ENCODE peak calls at places on chromosomes 7 and 10, in six cellular contexts. One of them, this sample, is unnamed.

GRCh38 chr7:158782638-158783490 is 46.4 kb downstream of the ESYT2 start:
- DNase-seq in RWPE2: no peak
- DNase-seq in SK-N-SH: no peak
- DNase-seq in SJSA1: peak; percentile 30
- DNase-seq in small intestine: peak; percentile 18
- DNase-seq in thoracic aorta: peak; percentile 61
- DNase-seq in this sample: peak; percentile 58

GRCh38 chr10:59098387-59098786 is 78.1 kb upstream of the PHYHIPL start:
- DNase-seq in RWPE2: no peak
- DNase-seq in small intestine: no peak
- DNase-seq in thoracic aorta: no peak
- DNase-seq in SJSA1: peak; percentile 79
- DNase-seq in SK-N-SH: no peak
- DNase-seq in this sample: no peak

GRCh38 chr10:53597835-53598251 is 825.3 kb upstream of the MBL2 start:
- DNase-seq in SK-N-SH: no peak
- DNase-seq in SJSA1: no peak
- DNase-seq in small intestine: no peak
- DNase-seq in RWPE2: no peak
- DNase-seq in thoracic aorta: no peak
- DNase-seq in this sample: no peak

GRCh38 chr7:155521007-155521742 is 25.2 kb downstream of the CNPY1 start:
- DNase-seq in SJSA1: no peak
- DNase-seq in SK-N-SH: no peak
- DNase-seq in thoracic aorta: no peak
- DNase-seq in small intestine: no peak
- DNase-seq in RWPE2: no peak
- DNase-seq in this sample: no peak

GRCh38 chr7:13988011-13988410 is 1.5 kb downstream of the ETV1 start:
- DNase-seq in SK-N-SH: no peak
- DNase-seq in RWPE2: no peak
- DNase-seq in small intestine: no peak
- DNase-seq in SJSA1: peak; percentile 18
- DNase-seq in thoracic aorta: no peak
- DNase-seq in this sample: peak; percentile 63

GRCh38 chr7:157022681-157023588 is 12.5 kb upstream of the MNX1 start:
- DNase-seq in thoracic aorta: no peak
- DNase-seq in SJSA1: no peak
- DNase-seq in small intestine: peak; percentile 45
- DNase-seq in SK-N-SH: peak; percentile 37
- DNase-seq in RWPE2: no peak
- DNase-seq in this sample: no peak

GRCh38 chr7:44238116-44238695 is 37.4 kb downstream of the YKT6 start:
- DNase-seq in RWPE2: no peak
- DNase-seq in small intestine: no peak
- DNase-seq in SJSA1: no peak
- DNase-seq in thoracic aorta: no peak
- DNase-seq in SK-N-SH: no peak
- DNase-seq in this sample: no peak

GRCh38 chr10:113303747-113304146 is 249.1 kb upstream of the HABP2 start:
- DNase-seq in SJSA1: no peak
- DNase-seq in small intestine: no peak
- DNase-seq in thoracic aorta: no peak
- DNase-seq in RWPE2: no peak
- DNase-seq in SK-N-SH: no peak
- DNase-seq in this sample: no peak

GRCh38 chr10:130748409-130749057 is 563.0 kb downstream of the TCERG1L start:
- DNase-seq in SJSA1: no peak
- DNase-seq in SK-N-SH: peak; percentile 78
- DNase-seq in thoracic aorta: no peak
- DNase-seq in small intestine: no peak
- DNase-seq in RWPE2: no peak
- DNase-seq in this sample: no peak

GRCh38 chr10:60868946-60869345 is 75.0 kb downstream of the RHOBTB1 start:
- DNase-seq in SJSA1: no peak
- DNase-seq in SK-N-SH: no peak
- DNase-seq in RWPE2: no peak
- DNase-seq in thoracic aorta: no peak
- DNase-seq in small intestine: no peak
- DNase-seq in this sample: no peak

GRCh38 chr10:43006490-43006889 is 70.4 kb upstream of the RET start:
- DNase-seq in SK-N-SH: no peak
- DNase-seq in small intestine: no peak
- DNase-seq in SJSA1: no peak
- DNase-seq in thoracic aorta: no peak
- DNase-seq in RWPE2: no peak
- DNase-seq in this sample: no peak

GRCh38 chr7:36563706-36564325 is 160.5 kb downstream of the AOAH start:
- DNase-seq in SJSA1: peak; percentile 48
- DNase-seq in small intestine: no peak
- DNase-seq in RWPE2: no peak
- DNase-seq in thoracic aorta: no peak
- DNase-seq in SK-N-SH: no peak
- DNase-seq in this sample: no peak

GRCh38 chr7:124856299-124856888 is 73.2 kb downstream of the POT1 start:
- DNase-seq in small intestine: peak; percentile 48
- DNase-seq in thoracic aorta: no peak
- DNase-seq in RWPE2: no peak
- DNase-seq in SK-N-SH: peak; percentile 37
- DNase-seq in SJSA1: peak; percentile 11
- DNase-seq in this sample: no peak

GRCh38 chr7:86025807-86026206 is 617.9 kb upstream of the GRM3 start:
- DNase-seq in thoracic aorta: no peak
- DNase-seq in small intestine: no peak
- DNase-seq in RWPE2: no peak
- DNase-seq in SJSA1: no peak
- DNase-seq in SK-N-SH: no peak
- DNase-seq in this sample: no peak

GRCh38 chr7:50725774-50726173 is 56.9 kb downstream of the GRB10 start:
- DNase-seq in RWPE2: no peak
- DNase-seq in small intestine: no peak
- DNase-seq in SJSA1: no peak
- DNase-seq in SK-N-SH: no peak
- DNase-seq in thoracic aorta: no peak
- DNase-seq in this sample: no peak

GRCh38 chr10:5447611-5448071 is 35.3 kb downstream of the NET1 start:
- DNase-seq in SK-N-SH: no peak
- DNase-seq in small intestine: peak; percentile 61
- DNase-seq in thoracic aorta: no peak
- DNase-seq in RWPE2: no peak
- DNase-seq in SJSA1: peak; percentile 24
- DNase-seq in this sample: no peak

GRCh38 chr10:5447071-5447470 is 34.7 kb downstream of the NET1 start:
- DNase-seq in RWPE2: no peak
- DNase-seq in thoracic aorta: no peak
- DNase-seq in SK-N-SH: no peak
- DNase-seq in small intestine: peak; percentile 32
- DNase-seq in SJSA1: peak; percentile 36
- DNase-seq in this sample: peak; percentile 15

GRCh38 chr10:5449227-5449626 is 36.9 kb downstream of the NET1 start:
- DNase-seq in thoracic aorta: no peak
- DNase-seq in SK-N-SH: no peak
- DNase-seq in RWPE2: no peak
- DNase-seq in small intestine: no peak
- DNase-seq in SJSA1: no peak
- DNase-seq in this sample: no peak

GRCh38 chr10:5449823-5450222 is 37.5 kb downstream of the NET1 start:
- DNase-seq in RWPE2: no peak
- DNase-seq in thoracic aorta: no peak
- DNase-seq in SJSA1: peak; percentile 59
- DNase-seq in small intestine: peak; percentile 43
- DNase-seq in SK-N-SH: no peak
- DNase-seq in this sample: peak; percentile 87

GRCh38 chr10:5448333-5449048 is 36.1 kb downstream of the NET1 start:
- DNase-seq in SK-N-SH: no peak
- DNase-seq in RWPE2: no peak
- DNase-seq in small intestine: peak; percentile 88
- DNase-seq in thoracic aorta: no peak
- DNase-seq in SJSA1: no peak
- DNase-seq in this sample: peak; percentile 24
- H3K27ac ChIP-seq in SK-N-SH: no peak overlapping the region
- H3K27ac ChIP-seq in RWPE2: peak overlapping the region; percentile 72
- H3K27ac ChIP-seq in small intestine: peak overlapping the region; percentile 86
- H3K27ac ChIP-seq in thoracic aorta: peak overlapping the region; percentile 71
- H3K27ac ChIP-seq in SJSA1: peak overlapping the region; percentile 47
- H3K27ac ChIP-seq in this sample: peak overlapping the region; percentile 97

GRCh38 chr10:125011171-125011925 is 69.4 kb downstream of the ZRANB1 start:
- DNase-seq in SK-N-SH: no peak
- DNase-seq in SJSA1: no peak
- DNase-seq in thoracic aorta: no peak
- DNase-seq in small intestine: no peak
- DNase-seq in RWPE2: no peak
- DNase-seq in this sample: no peak
- H3K4me1 ChIP-seq in SK-N-SH: peaks cover 95% of the 10 kb centered on the region
- H3K4me1 ChIP-seq in SJSA1: peaks cover 27% of the 10 kb centered on the region
- H3K4me1 ChIP-seq in thoracic aorta: peaks cover 32% of the 10 kb centered on the region
- H3K4me1 ChIP-seq in small intestine: peaks cover 2% of the 10 kb centered on the region
- H3K4me1 ChIP-seq in RWPE2: peaks cover 33% of the 10 kb centered on the region
- H3K4me1 ChIP-seq in this sample: peaks cover 1% of the 10 kb centered on the region

GRCh38 chr10:5760462-5760861 is 52.8 kb downstream of the GDI2 start:
- DNase-seq in SJSA1: no peak
- DNase-seq in RWPE2: no peak
- DNase-seq in thoracic aorta: no peak
- DNase-seq in small intestine: no peak
- DNase-seq in SK-N-SH: no peak
- DNase-seq in this sample: no peak

GRCh38 chr10:5765617-5766016 is 47.6 kb downstream of the GDI2 start:
- DNase-seq in small intestine: no peak
- DNase-seq in thoracic aorta: no peak
- DNase-seq in RWPE2: no peak
- DNase-seq in SK-N-SH: no peak
- DNase-seq in SJSA1: no peak
- DNase-seq in this sample: no peak

GRCh38 chr10:5764422-5765297 is 48.6 kb downstream of the GDI2 start:
- DNase-seq in SK-N-SH: no peak
- DNase-seq in SJSA1: no peak
- DNase-seq in RWPE2: no peak
- DNase-seq in small intestine: no peak
- DNase-seq in thoracic aorta: no peak
- DNase-seq in this sample: no peak

GRCh38 chr10:5761220-5761619 is 52.0 kb downstream of the GDI2 start:
- DNase-seq in SJSA1: no peak
- DNase-seq in SK-N-SH: no peak
- DNase-seq in RWPE2: no peak
- DNase-seq in small intestine: no peak
- DNase-seq in thoracic aorta: no peak
- DNase-seq in this sample: no peak

DNA sequence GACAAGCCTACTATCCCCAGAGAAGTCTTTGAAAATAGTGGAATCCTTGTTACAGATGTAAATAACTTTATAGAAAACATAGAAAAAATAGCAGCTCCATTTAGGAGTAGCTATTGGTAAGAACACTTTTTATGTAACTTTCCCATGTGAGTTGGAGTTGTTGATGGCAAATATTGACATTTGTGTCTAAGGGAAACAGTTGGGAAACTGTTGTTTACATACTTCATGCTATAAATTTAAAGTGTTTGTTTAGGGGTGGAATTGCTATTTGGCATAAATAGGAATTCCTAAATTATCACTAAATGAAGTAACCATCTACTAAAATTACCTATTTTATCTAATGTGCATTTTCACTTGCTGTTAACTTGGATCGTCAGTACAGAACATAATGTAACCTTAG is 50.7 kb downstream of the GDI2 start:
- DNase-seq in small intestine: no peak
- DNase-seq in SK-N-SH: no peak
- DNase-seq in SJSA1: no peak
- DNase-seq in RWPE2: no peak
- DNase-seq in thoracic aorta: no peak
- DNase-seq in this sample: no peak
- H3K36me3 ChIP-seq in small intestine: peaks cover 19% of the 10 kb centered on the region
- H3K36me3 ChIP-seq in SK-N-SH: peaks cover 96% of the 10 kb centered on the region
- H3K36me3 ChIP-seq in SJSA1: peaks cover 91% of the 10 kb centered on the region
- H3K36me3 ChIP-seq in RWPE2: peaks cover 93% of the 10 kb centered on the region
- H3K36me3 ChIP-seq in thoracic aorta: peaks cover 53% of the 10 kb centered on the region
- H3K36me3 ChIP-seq in this sample: peaks cover 83% of the 10 kb centered on the region

GRCh38 chr10:97020452-97021400 is 165.0 kb downstream of the SLIT1 start:
- DNase-seq in SJSA1: no peak
- DNase-seq in small intestine: no peak
- DNase-seq in RWPE2: no peak
- DNase-seq in SK-N-SH: no peak
- DNase-seq in thoracic aorta: no peak
- DNase-seq in this sample: peak; percentile 87
- H3K27ac ChIP-seq in SJSA1: no peak overlapping the region
- H3K27ac ChIP-seq in small intestine: no peak overlapping the region
- H3K27ac ChIP-seq in RWPE2: no peak overlapping the region
- H3K27ac ChIP-seq in SK-N-SH: no peak overlapping the region
- H3K27ac ChIP-seq in thoracic aorta: peak overlapping the region; percentile 24
- H3K27ac ChIP-seq in this sample: peak overlapping the region; percentile 68

DNA sequence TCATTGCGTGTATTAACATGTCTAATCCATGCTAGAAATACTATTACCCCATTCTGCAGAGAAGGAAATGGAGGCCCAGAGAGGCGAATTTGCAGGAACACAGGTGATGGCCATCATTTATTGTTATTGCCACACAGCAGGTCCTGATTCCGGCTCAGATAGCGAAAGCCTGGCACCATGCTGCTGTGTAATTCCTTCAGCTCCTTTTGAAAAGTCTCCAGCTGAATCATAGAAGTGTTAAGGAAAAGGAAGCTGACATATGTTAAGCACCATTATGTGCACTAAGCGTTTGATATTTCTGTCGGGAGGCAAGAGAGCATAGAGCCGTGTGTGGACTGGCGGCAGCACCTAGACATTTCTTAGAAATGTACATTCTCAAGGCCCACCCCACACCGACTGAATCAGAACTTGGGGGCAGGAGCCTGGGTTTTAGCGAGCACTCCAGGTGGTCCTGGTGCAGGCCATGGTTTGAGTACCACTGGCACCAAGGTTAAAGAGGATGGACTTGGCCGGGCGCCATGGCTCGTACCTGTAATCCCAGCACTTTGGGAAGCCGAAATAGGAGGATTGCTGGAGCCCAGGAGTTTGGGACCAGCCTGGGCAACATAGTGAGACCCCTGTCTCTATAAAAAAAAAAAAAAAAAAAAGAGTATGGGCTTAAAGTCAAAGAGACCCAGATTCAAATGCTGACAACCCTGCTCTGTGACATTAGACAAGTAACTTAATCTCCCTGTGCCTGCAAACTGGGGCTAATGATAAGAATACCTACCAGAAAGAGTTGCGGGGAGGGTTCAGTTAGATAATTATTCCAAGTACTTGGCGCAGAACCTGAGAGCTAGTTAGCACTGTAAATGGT is 52.2 kb downstream of the UNC5B start:
- DNase-seq in small intestine: no peak
- DNase-seq in thoracic aorta: no peak
- DNase-seq in SK-N-SH: no peak
- DNase-seq in SJSA1: no peak
- DNase-seq in RWPE2: no peak
- DNase-seq in this sample: no peak
- H3K4me1 ChIP-seq in small intestine: no peaks in the 10 kb centered on the region
- H3K4me1 ChIP-seq in thoracic aorta: peaks cover 7% of the 10 kb centered on the region
- H3K4me1 ChIP-seq in SK-N-SH: peaks cover 98% of the 10 kb centered on the region
- H3K4me1 ChIP-seq in SJSA1: peaks cover 18% of the 10 kb centered on the region
- H3K4me1 ChIP-seq in RWPE2: peaks cover 30% of the 10 kb centered on the region
- H3K4me1 ChIP-seq in this sample: peaks cover 8% of the 10 kb centered on the region

GRCh38 chr7:78383096-78383495 is 584.5 kb downstream of the PHTF2 start:
- DNase-seq in SK-N-SH: no peak
- DNase-seq in RWPE2: no peak
- DNase-seq in thoracic aorta: no peak
- DNase-seq in small intestine: no peak
- DNase-seq in SJSA1: no peak
- DNase-seq in this sample: peak; percentile 85
- H3K36me3 ChIP-seq in SK-N-SH: no peaks in the 10 kb centered on the region
- H3K36me3 ChIP-seq in RWPE2: no peaks in the 10 kb centered on the region
- H3K36me3 ChIP-seq in thoracic aorta: no peaks in the 10 kb centered on the region
- H3K36me3 ChIP-seq in small intestine: no peaks in the 10 kb centered on the region
- H3K36me3 ChIP-seq in SJSA1: no peaks in the 10 kb centered on the region
- H3K36me3 ChIP-seq in this sample: no peaks in the 10 kb centered on the region